ENCODE peak calls at places on chromosomes 5 and 9, in five cellular contexts. T, S, I, K and G are unnamed samples.
A peak's percentile ranks its signal among the peaks of the same experiment; 100 is the strongest.

GRCh38 chr9:110588296-110588695 is 8.8 kb upstream of the SVEP1 start:
- DNase-seq in K (no peak), I (no peak), T (no peak), S (no peak), G (no peak)

GRCh38 chr5:115309751-115310370 is 13.4 kb upstream of the CCDC112 start:
- DNase-seq in S (peak; percentile 0), T (no peak), K (peak; percentile 34), I (no peak), G (peak; percentile 7)

GRCh38 chr5:345404-346195 is 24.1 kb downstream of the AHRR start:
- DNase-seq in S (no peak), K (no peak), T (peak; percentile 6), I (no peak), G (no peak)

GRCh38 chr5:80408475-80408875 is 611 bp downstream of the ZFYVE16 start:
- DNase-seq in I (peak; percentile 31), K (peak; percentile 77), T (peak; percentile 38), S (no peak), G (no peak)

GRCh38 chr5:178839319-178839704 is 20.4 kb upstream of the ZNF354B start:
- DNase-seq in T (peak; percentile 78), I (peak; percentile 28), S (peak; percentile 14), K (peak; percentile 6), G (no peak)

GRCh38 chr9:92140754-92141143 is 25.5 kb upstream of the SPTLC1 start:
- DNase-seq in K (no peak), S (peak; percentile 46), T (no peak), I (no peak), G (no peak)

GRCh38 chr9:25481377-25481776 is 196.9 kb downstream of the TUSC1 start:
- DNase-seq in T (no peak), S (no peak), I (no peak), K (no peak), G (no peak)

GRCh38 chr5:107376546-107377276 is 294.0 kb downstream of the EFNA5 start:
- DNase-seq in I (no peak), S (no peak), T (no peak), K (no peak), G (no peak)

GRCh38 chr9:79301549-79301948 is 270.2 kb upstream of the TLE4 start:
- DNase-seq in I (no peak), T (no peak), S (no peak), K (no peak), G (no peak)

GRCh38 chr5:130571076-130571475 is 594.0 kb downstream of the HINT1 start:
- DNase-seq in T (no peak), I (no peak), K (no peak), S (no peak), G (no peak)

GRCh38 chr9:128882677-128883590 is 1.0 kb downstream of the LRRC8A start:
- DNase-seq in K (no peak), S (no peak), T (no peak), I (no peak), G (no peak)

GRCh38 chr9:589723-590122 is 251.8 kb upstream of the DMRT1 start:
- DNase-seq in S (no peak), K (no peak), T (no peak), I (no peak), G (no peak)

GRCh38 chr5:79547429-79547822 is 33.5 kb upstream of the HOMER1 start:
- DNase-seq in I (no peak), S (no peak), T (no peak), K (no peak), G (no peak)

GRCh38 chr9:38371495-38371894 is 21.0 kb upstream of the ALDH1B1 start:
- DNase-seq in S (peak; percentile 37), I (no peak), K (no peak), T (peak; percentile 58), G (no peak)

GRCh38 chr9:106860731-106861584 is 2.0 kb upstream of the ZNF462 start:
- DNase-seq in I (no peak), K (no peak), T (no peak), S (peak; percentile 60), G (no peak)

GRCh38 chr5:99089822-99090549 is 161.2 kb upstream of the CHD1 start:
- DNase-seq in I (no peak), K (no peak), T (no peak), S (no peak), G (no peak)

GRCh38 chr5:35285011-35285410 is 54.7 kb upstream of the PRLR start:
- DNase-seq in K (no peak), S (no peak), T (no peak), I (no peak), G (no peak)

GRCh38 chr9:123225374-123225813 is 43.0 kb downstream of the STRBP start:
- DNase-seq in S (no peak), I (peak; percentile 46), K (peak; percentile 26), T (peak; percentile 15), G (peak; percentile 47)

GRCh38 chr9:1217076-1217475 is 166.9 kb downstream of the DMRT2 start:
- DNase-seq in T (no peak), S (no peak), K (no peak), I (no peak), G (no peak)